ENCODE peak calls at places on chromosome 7, in six cellular contexts. One of them, this sample, is unnamed.

GRCh38 chr7:111029574-111030357 is 61.2 kb upstream of the LRRN3 start:
- DNase-seq in H1: no peak
- DNase-seq in neuronal stem cell: no peak
- DNase-seq in mesenchymal stem cell: peak; percentile 56
- DNase-seq in trophoblast cell: no peak
- DNase-seq in IMR-90: peak; percentile 17
- DNase-seq in this sample: no peak

GRCh38 chr7:73809454-73810090 is 21.2 kb upstream of the CLDN4 start:
- DNase-seq in IMR-90: no peak
- DNase-seq in neuronal stem cell: no peak
- DNase-seq in H1: no peak
- DNase-seq in trophoblast cell: peak; percentile 70
- DNase-seq in mesenchymal stem cell: no peak
- DNase-seq in this sample: no peak

GRCh38 chr7:115087437-115087836 is 165.5 kb downstream of the MDFIC start:
- DNase-seq in neuronal stem cell: no peak
- DNase-seq in IMR-90: peak; percentile 92
- DNase-seq in H1: peak; percentile 3
- DNase-seq in mesenchymal stem cell: peak; percentile 80
- DNase-seq in trophoblast cell: peak; percentile 78
- DNase-seq in this sample: peak; percentile 89

GRCh38 chr7:74103219-74103772 is 19.7 kb downstream of the LIMK1 start:
- DNase-seq in IMR-90: no peak
- DNase-seq in neuronal stem cell: no peak
- DNase-seq in mesenchymal stem cell: no peak
- DNase-seq in H1: no peak
- DNase-seq in trophoblast cell: peak; percentile 63
- DNase-seq in this sample: no peak

GRCh38 chr7:98617051-98617959 is at the start of gene NPTX2:
- DNase-seq in IMR-90: no peak
- DNase-seq in trophoblast cell: no peak
- DNase-seq in neuronal stem cell: peak; percentile 73
- DNase-seq in H1: no peak
- DNase-seq in mesenchymal stem cell: no peak
- DNase-seq in this sample: peak; percentile 81

GRCh38 chr7:90596745-90597526 is 815 bp downstream of the CDK14 start:
- DNase-seq in H1: no peak
- DNase-seq in mesenchymal stem cell: peak; percentile 67
- DNase-seq in neuronal stem cell: peak; percentile 14
- DNase-seq in trophoblast cell: peak; percentile 17
- DNase-seq in IMR-90: peak; percentile 48
- DNase-seq in this sample: peak; percentile 54

GRCh38 chr7:17700138-17700537 is 240.2 kb downstream of the SNX13 start:
- DNase-seq in mesenchymal stem cell: no peak
- DNase-seq in neuronal stem cell: no peak
- DNase-seq in H1: no peak
- DNase-seq in IMR-90: no peak
- DNase-seq in trophoblast cell: no peak
- DNase-seq in this sample: no peak

GRCh38 chr7:17830206-17830605 is 110.1 kb downstream of the SNX13 start:
- DNase-seq in trophoblast cell: peak; percentile 29
- DNase-seq in neuronal stem cell: no peak
- DNase-seq in IMR-90: no peak
- DNase-seq in mesenchymal stem cell: peak; percentile 42
- DNase-seq in H1: no peak
- DNase-seq in this sample: no peak

GRCh38 chr7:21338728-21339164 is 89.1 kb upstream of the SP4 start:
- DNase-seq in neuronal stem cell: no peak
- DNase-seq in H1: no peak
- DNase-seq in IMR-90: no peak
- DNase-seq in mesenchymal stem cell: no peak
- DNase-seq in trophoblast cell: no peak
- DNase-seq in this sample: no peak

GRCh38 chr7:85160223-85160622 is 26.6 kb downstream of the SEMA3D start:
- DNase-seq in trophoblast cell: no peak
- DNase-seq in mesenchymal stem cell: peak; percentile 36
- DNase-seq in H1: no peak
- DNase-seq in neuronal stem cell: no peak
- DNase-seq in IMR-90: peak; percentile 68
- DNase-seq in this sample: no peak

GRCh38 chr7:150399421-150399820 is 20.3 kb downstream of the ZNF775 start:
- DNase-seq in neuronal stem cell: no peak
- DNase-seq in IMR-90: no peak
- DNase-seq in trophoblast cell: no peak
- DNase-seq in mesenchymal stem cell: no peak
- DNase-seq in H1: no peak
- DNase-seq in this sample: no peak

GRCh38 chr7:92584953-92585352 is 5.2 kb downstream of the FAM133B start:
- DNase-seq in trophoblast cell: peak; percentile 23
- DNase-seq in IMR-90: no peak
- DNase-seq in mesenchymal stem cell: no peak
- DNase-seq in H1: no peak
- DNase-seq in neuronal stem cell: no peak
- DNase-seq in this sample: peak; percentile 44
- H3K4ac ChIP-seq in trophoblast cell: peak overlapping the region; percentile 95
- H3K4ac ChIP-seq in IMR-90: no peak overlapping the region
- H3K4ac ChIP-seq in mesenchymal stem cell: no peak overlapping the region
- H3K4ac ChIP-seq in H1: no peak overlapping the region
- H3K4ac ChIP-seq in neuronal stem cell: no peak overlapping the region
- H3K4ac ChIP-seq in this sample: no peak overlapping the region

GRCh38 chr7:65004575-65004974 is 1.9 kb downstream of the ERV3-1 start:
- DNase-seq in trophoblast cell: no peak
- DNase-seq in neuronal stem cell: no peak
- DNase-seq in mesenchymal stem cell: no peak
- DNase-seq in H1: no peak
- DNase-seq in IMR-90: no peak
- DNase-seq in this sample: no peak
- H3K4me3 ChIP-seq in trophoblast cell: no peak overlapping the region
- H3K4me3 ChIP-seq in neuronal stem cell: no peak overlapping the region
- H3K4me3 ChIP-seq in mesenchymal stem cell: peak overlapping the region; percentile 93
- H3K4me3 ChIP-seq in H1: no peak overlapping the region
- H3K4me3 ChIP-seq in IMR-90: no peak overlapping the region
- H3K4me3 ChIP-seq in this sample: no peak overlapping the region

DNA sequence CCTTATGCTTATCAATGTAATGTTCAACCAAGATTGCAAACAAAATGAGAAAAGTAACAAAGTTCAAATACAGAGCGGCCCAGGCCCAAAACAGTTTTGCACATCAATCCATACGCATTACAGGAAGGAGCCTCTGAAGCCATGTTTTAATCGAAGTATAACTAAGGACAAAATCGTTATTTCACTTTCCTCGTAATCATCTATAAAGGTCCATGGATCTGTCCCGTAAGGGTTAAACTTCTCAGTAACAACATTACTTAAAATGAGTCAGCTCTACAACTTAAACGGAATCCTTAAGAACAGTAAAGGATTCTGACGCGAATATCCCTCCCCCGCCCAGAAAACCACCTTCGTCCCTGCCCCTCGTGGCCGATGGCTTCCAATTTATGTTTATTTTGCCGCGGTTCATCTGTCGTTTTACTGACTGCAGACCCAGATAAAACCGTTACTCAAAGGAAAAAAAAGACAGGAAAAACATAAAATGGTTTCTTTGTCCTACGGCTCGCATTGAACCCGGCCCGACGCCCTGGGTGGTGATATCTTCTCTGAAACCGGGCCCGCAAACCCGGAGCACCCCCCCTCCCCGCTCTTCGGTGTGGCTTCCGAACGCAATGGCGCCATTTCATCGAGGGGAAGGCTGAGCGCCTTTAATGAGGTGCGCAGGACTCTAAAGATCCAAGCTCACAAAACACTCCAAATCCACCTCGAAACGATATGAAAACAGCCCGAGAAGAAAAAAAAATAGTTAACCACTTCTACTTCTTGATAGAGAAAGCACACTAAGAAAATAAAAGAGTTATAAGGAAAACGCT is 1.0 kb downstream of the HNRNPA2B1 start:
- DNase-seq in H1: no peak
- DNase-seq in IMR-90: peak; percentile 54
- DNase-seq in trophoblast cell: peak; percentile 61
- DNase-seq in mesenchymal stem cell: peak; percentile 65
- DNase-seq in neuronal stem cell: peak; percentile 69
- DNase-seq in this sample: peak; percentile 67
- H3K4ac ChIP-seq in H1: no peak overlapping the region
- H3K4ac ChIP-seq in IMR-90: peak overlapping the region; percentile 98
- H3K4ac ChIP-seq in trophoblast cell: peak overlapping the region; percentile 99
- H3K4ac ChIP-seq in mesenchymal stem cell: no peak overlapping the region
- H3K4ac ChIP-seq in neuronal stem cell: peak overlapping the region; percentile 71
- H3K4ac ChIP-seq in this sample: peak overlapping the region; percentile 97

DNA sequence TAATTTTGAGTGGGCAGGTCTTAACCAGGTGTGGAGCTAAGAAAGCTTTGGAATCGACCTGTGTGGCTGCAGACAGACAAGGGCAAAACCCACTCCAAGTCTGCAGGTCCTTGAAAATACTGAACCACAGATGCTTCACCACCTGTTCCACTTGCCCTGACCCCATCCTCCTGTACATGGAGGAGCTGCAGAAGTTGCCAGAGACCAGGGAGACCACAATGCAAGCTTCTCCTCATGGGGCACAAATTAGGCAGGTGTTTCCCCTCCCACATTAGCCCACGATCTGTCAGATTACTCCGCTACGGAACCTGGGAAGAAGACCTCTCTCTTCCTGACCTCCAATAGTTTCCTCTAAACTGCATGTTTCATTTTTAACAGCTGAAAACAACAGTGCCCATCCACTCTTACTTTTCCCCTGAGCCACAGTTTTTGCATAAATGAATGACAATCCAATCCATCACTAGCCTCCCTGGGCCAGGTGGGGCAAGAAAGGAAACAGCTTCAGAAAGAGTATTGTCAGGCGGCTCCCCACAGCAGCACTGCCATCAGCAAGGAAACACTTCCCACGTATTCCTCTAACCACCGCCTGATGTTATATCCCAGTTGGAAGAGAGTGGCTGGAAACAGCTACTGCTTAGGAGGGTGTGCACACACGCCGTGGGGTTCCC is 141.6 kb downstream of the PRKAG2 start:
- DNase-seq in H1: no peak
- DNase-seq in trophoblast cell: no peak
- DNase-seq in neuronal stem cell: no peak
- DNase-seq in IMR-90: no peak
- DNase-seq in mesenchymal stem cell: peak; percentile 49
- DNase-seq in this sample: no peak
- H3K4me3 ChIP-seq in H1: no peak overlapping the region
- H3K4me3 ChIP-seq in trophoblast cell: no peak overlapping the region
- H3K4me3 ChIP-seq in neuronal stem cell: peak overlapping the region; percentile 45
- H3K4me3 ChIP-seq in IMR-90: peak overlapping the region; percentile 28
- H3K4me3 ChIP-seq in mesenchymal stem cell: peak overlapping the region; percentile 72
- H3K4me3 ChIP-seq in this sample: no peak overlapping the region